ENCODE peak calls at places on chromosomes 16 and 17, in six cellular contexts. S is fibroblast of lung, A is adrenal gland, I is ascending aorta, K is left ventricle myocardium inferior, M is Peyer's patch. G is an unnamed sample. For H3K9me3, the result is how much of the 10 kb centered on the place peaks cover.

GRCh38 chr17:32487460-32488176 is 825 bp downstream of the CDK5R1 start:
- DNase-seq in S (peak), A (peak), M (peak), K (no peak), I (no peak), G (no peak)

GRCh38 chr17:46013502-46014165 is 14.6 kb downstream of the STH start:
- DNase-seq in I (no peak), K (no peak), S (peak), M (no peak), A (no peak), G (no peak)

GRCh38 chr16:10992797-10993196 is 48.4 kb downstream of the CLEC16A start:
- DNase-seq in K (no peak), S (peak), A (no peak), M (peak), I (no peak), G (peak)

GRCh38 chr17:17144061-17144460 is 62.1 kb downstream of the PLD6 start:
- DNase-seq in I (no peak), K (no peak), M (no peak), S (no peak), A (no peak), G (no peak)

GRCh38 chr17:67862614-67863217 is 37.4 kb downstream of the BPTF start:
- DNase-seq in S (no peak), I (no peak), M (no peak), K (no peak), A (no peak), G (no peak)

GRCh38 chr17:17682293-17682736 is 1.1 kb downstream of the RAI1 start:
- DNase-seq in A (no peak), S (no peak), K (peak), M (peak), I (no peak), G (peak)

GRCh38 chr16:28496844-28497243 is 2.4 kb downstream of the APOBR start:
- DNase-seq in M (no peak), K (no peak), A (no peak), S (no peak), I (no peak), G (no peak)

GRCh38 chr16:31700530-31701388 is 172.8 kb upstream of the ZNF267 start:
- DNase-seq in S (peak), A (peak), M (peak), K (peak), I (peak), G (peak)

GRCh38 chr17:17151962-17152361 is 54.2 kb downstream of the PLD6 start:
- DNase-seq in K (peak), A (peak), S (peak), I (peak), M (peak), G (peak)

GRCh38 chr16:68074850-68075249 is 10.3 kb upstream of the NFATC3 start:
- DNase-seq in S (no peak), I (no peak), M (peak), A (no peak), K (no peak), G (no peak)

GRCh38 chr17:59366773-59367656 is 35.6 kb downstream of the YPEL2 start:
- DNase-seq in A (peak), M (peak), I (no peak), S (peak), K (no peak), G (peak)

GRCh38 chr16:87305505-87306391 is 11.4 kb downstream of the C16orf95 start:
- DNase-seq in S (peak), K (no peak), M (no peak), A (no peak), I (no peak), G (no peak)

GRCh38 chr16:31467151-31467550 is 4.8 kb upstream of the TGFB1I1 start:
- DNase-seq in A (no peak), S (no peak), M (no peak), K (no peak), I (no peak), G (no peak)

GRCh38 chr17:19327039-19327776 is 35.3 kb downstream of the B9D1 start:
- DNase-seq in M (peak), I (peak), A (no peak), K (no peak), S (peak), G (no peak)

GRCh38 chr17:57539528-57540301 is 205.4 kb downstream of the CCDC182 start:
- DNase-seq in I (no peak), M (no peak), A (no peak), K (no peak), S (no peak), G (no peak)

GRCh38 chr16:35639233-35640205 is 2180.1 kb downstream of the TP53TG3F start:
- DNase-seq in A (no peak), I (no peak), M (no peak), S (no peak), K (no peak), G (no peak)
- H3K9me3 ChIP-seq in A (under half), I (under half), M (under half), S (under half), K (under half), G (under half)

GRCh38 chr17:29740017-29740416 is 117.3 kb upstream of the CORO6 start:
- DNase-seq in K (no peak), M (no peak), I (no peak), S (no peak), A (no peak), G (no peak)

GRCh38 chr17:29747660-29748059 is 124.9 kb upstream of the CORO6 start:
- DNase-seq in I (no peak), K (no peak), S (no peak), A (no peak), M (no peak), G (no peak)

GRCh38 chr17:29744121-29744520 is 121.4 kb upstream of the CORO6 start:
- DNase-seq in M (no peak), S (no peak), I (no peak), A (no peak), K (no peak), G (no peak)

GRCh38 chr17:29746669-29747068 is 124.0 kb upstream of the CORO6 start:
- DNase-seq in M (no peak), S (no peak), I (no peak), K (no peak), A (no peak), G (no peak)

DNA sequence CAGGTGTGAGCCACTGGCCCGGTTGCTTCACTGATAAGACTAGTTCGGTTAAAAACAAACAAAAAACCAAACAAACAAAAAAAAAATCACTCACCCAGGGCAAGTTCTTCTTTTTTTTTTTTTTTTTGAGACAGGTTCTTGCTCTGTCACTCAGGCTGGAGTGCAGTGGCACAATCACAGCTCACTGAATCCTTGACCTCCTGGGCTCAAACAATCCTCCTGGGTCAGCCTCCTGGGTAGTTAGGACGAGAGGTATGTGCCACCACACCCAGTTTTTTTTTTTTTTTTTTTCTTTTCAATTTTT is 119.5 kb upstream of the CORO6 start:
- DNase-seq in K (no peak), M (no peak), A (no peak), I (no peak), S (no peak), G (no peak)
- H3K27ac ChIP-seq in K (peak), M (no peak), A (no peak), I (no peak), S (no peak), G (no peak)

DNA sequence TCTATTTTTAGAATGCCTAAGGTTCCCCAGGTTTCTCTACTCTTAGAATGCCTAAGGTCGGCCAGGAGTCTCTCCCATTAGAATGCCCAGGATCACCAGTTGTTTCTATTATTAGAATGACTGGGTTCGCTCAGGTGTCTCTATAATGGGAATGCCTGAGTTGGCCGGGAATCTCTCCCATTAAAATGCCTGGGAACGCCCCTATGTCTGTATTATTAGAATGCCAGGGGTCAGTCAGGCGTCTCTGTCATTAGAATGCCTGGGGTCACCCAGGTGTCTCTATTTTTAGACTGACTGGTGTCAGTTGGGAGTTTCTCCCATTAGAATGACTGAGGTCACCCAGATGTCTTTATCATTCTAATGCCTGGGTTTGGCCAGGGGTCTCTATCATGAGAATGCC is 2252.5 kb downstream of the TP53TG3F start:
- DNase-seq in K (no peak), M (no peak), S (no peak), A (no peak), I (no peak), G (no peak)
- H3K9me3 ChIP-seq in K (under half), M (under half), S (under half), A (under half), I (under half), G (under half)

DNA sequence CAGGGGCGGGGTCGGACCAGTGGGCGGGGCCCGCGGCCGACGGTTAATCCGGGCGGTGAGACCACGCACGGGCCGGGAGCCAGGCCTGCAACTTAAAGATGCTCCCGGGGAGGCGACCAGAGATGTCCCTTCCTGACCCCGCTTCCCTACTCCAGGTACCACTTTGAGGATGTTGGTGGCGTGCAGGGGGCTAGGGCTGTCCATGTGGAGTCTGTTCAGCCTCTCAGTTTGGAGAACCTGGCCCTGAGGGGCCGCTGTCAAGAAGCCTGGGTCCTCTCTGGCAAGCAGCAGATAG is 580 bp downstream of the RANGRF start:
- DNase-seq in S (no peak), M (peak), A (no peak), I (peak), K (peak), G (no peak)
- H3K27ac ChIP-seq in S (peak), M (peak), A (peak), I (peak), K (peak), G (peak)

DNA sequence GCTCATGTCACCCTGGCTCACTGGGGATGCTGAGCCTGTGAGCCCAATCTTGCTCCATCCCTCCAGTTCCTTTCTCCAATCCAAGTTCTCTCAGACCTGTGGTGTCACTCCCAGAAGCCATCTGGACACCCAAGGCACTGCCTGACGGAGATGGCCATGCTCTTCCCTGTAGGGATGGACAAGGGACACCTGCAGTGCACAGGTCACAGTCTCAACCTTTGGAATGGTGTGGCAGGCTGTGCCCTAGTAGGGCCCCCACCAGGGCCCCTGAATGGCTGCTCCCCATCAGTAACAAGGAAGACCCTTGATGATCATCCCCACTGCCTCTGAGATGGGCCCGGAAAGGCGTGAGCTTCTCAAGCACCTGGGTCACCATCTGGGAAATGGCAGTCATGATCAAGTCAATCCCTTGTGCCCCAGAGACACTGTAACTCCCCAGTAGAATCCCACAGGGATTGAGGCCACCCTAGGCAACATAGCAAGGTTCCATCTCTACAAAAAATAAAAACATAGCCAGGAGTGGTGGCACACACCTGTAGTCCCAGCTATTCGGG is 822.5 kb downstream of the KCNJ18 start:
- DNase-seq in M (no peak), S (no peak), A (no peak), K (no peak), I (no peak), G (no peak)
- H3K9me3 ChIP-seq in M (under half), S (under half), A (under half), K (under half), I (under half), G (under half)

GRCh38 chr17:76529224-76529642 is 8.3 kb downstream of the CYGB start:
- DNase-seq in S (peak), A (peak), I (peak), K (peak), M (peak), G (peak)

GRCh38 chr17:76529643-76530488 is 7.6 kb downstream of the CYGB start:
- DNase-seq in A (peak), K (peak), S (peak), I (peak), M (peak), G (peak)

GRCh38 chr17:76531501-76532038 is 5.9 kb downstream of the CYGB start:
- DNase-seq in S (no peak), I (no peak), M (no peak), K (no peak), A (no peak), G (no peak)

GRCh38 chr17:76530826-76531500 is 6.5 kb downstream of the CYGB start:
- DNase-seq in K (no peak), I (no peak), A (no peak), S (no peak), M (no peak), G (no peak)

GRCh38 chr17:76530489-76530814 is 7.1 kb downstream of the CYGB start:
- DNase-seq in I (no peak), K (no peak), M (no peak), A (no peak), S (no peak), G (no peak)
- H3K27ac ChIP-seq in I (peak), K (peak), M (peak), A (peak), S (peak), G (peak)

GRCh38 chr16:71449020-71449419 is 7.2 kb upstream of the TLE7 start:
- DNase-seq in A (no peak), I (no peak), S (peak), K (no peak), M (no peak), G (no peak)
- H3K9me3 ChIP-seq in A (under half), I (half or more), S (under half), K (half or more), M (under half), G (under half)

GRCh38 chr17:1181769-1182137 is 2.0 kb upstream of the ABR start:
- DNase-seq in I (no peak), S (peak), A (no peak), M (no peak), K (no peak), G (no peak)

GRCh38 chr17:1180434-1180742 is 607 bp upstream of the ABR start:
- DNase-seq in A (no peak), M (no peak), K (no peak), S (no peak), I (no peak), G (no peak)

GRCh38 chr17:1179112-1179634 is 608 bp downstream of the ABR start:
- DNase-seq in A (no peak), K (no peak), M (no peak), I (no peak), S (no peak), G (no peak)

GRCh38 chr17:1180958-1181768 is 1.4 kb upstream of the ABR start:
- DNase-seq in I (no peak), K (no peak), A (no peak), M (peak), S (no peak), G (no peak)

GRCh38 chr17:1179635-1180433 is at the start of gene ABR:
- DNase-seq in A (no peak), S (peak), M (peak), I (no peak), K (peak), G (peak)
- H3K27ac ChIP-seq in A (peak), S (no peak), M (peak), I (peak), K (peak), G (no peak)

GRCh38 chr16:35497399-35497798 is 2038.0 kb downstream of the TP53TG3F start:
- DNase-seq in A (no peak), M (no peak), S (no peak), I (no peak), K (no peak), G (no peak)
- H3K9me3 ChIP-seq in A (under half), M (under half), S (under half), I (under half), K (under half), G (under half)